ENCODE peak calls at places on chromosomes 16 and 17, in four cellular contexts. One of them, this sample, is unnamed.

GRCh38 chr17:66889480-66890230 is 54.7 kb downstream of the CACNG5 start:
- DNase-seq in fibroblast of pulmonary artery: no peak
- DNase-seq in activated T-helper 9 cell treated with anti-CD3 and anti-CD28 coated beads, Interleukin-2, amount 50 U/mL, for 16 hours: no peak
- DNase-seq in ovary: no peak
- DNase-seq in this sample: no peak

GRCh38 chr16:75794426-75794825 is 68.1 kb upstream of the CPHXL start:
- DNase-seq in ovary: no peak
- DNase-seq in activated T-helper 9 cell treated with anti-CD3 and anti-CD28 coated beads, Interleukin-2, amount 50 U/mL, for 16 hours: no peak
- DNase-seq in fibroblast of pulmonary artery: no peak
- DNase-seq in this sample: no peak

GRCh38 chr17:6070280-6070894 is at the start of gene WSCD1:
- DNase-seq in activated T-helper 9 cell treated with anti-CD3 and anti-CD28 coated beads, Interleukin-2, amount 50 U/mL, for 16 hours: no peak
- DNase-seq in ovary: no peak
- DNase-seq in fibroblast of pulmonary artery: no peak
- DNase-seq in this sample: no peak

GRCh38 chr16:66842765-66843164 is 1.4 kb upstream of the CA7 start:
- DNase-seq in fibroblast of pulmonary artery: no peak
- DNase-seq in ovary: no peak
- DNase-seq in activated T-helper 9 cell treated with anti-CD3 and anti-CD28 coated beads, Interleukin-2, amount 50 U/mL, for 16 hours: no peak
- DNase-seq in this sample: no peak

GRCh38 chr17:77734371-77735050 is 224.0 kb upstream of the TNRC6C start:
- DNase-seq in ovary: peak
- DNase-seq in activated T-helper 9 cell treated with anti-CD3 and anti-CD28 coated beads, Interleukin-2, amount 50 U/mL, for 16 hours: no peak
- DNase-seq in fibroblast of pulmonary artery: peak
- DNase-seq in this sample: no peak

GRCh38 chr17:7886227-7887037 is 2.2 kb upstream of the CHD3 start:
- DNase-seq in fibroblast of pulmonary artery: peak
- DNase-seq in ovary: peak
- DNase-seq in activated T-helper 9 cell treated with anti-CD3 and anti-CD28 coated beads, Interleukin-2, amount 50 U/mL, for 16 hours: peak
- DNase-seq in this sample: peak

GRCh38 chr16:56894331-56894917 is 29.4 kb downstream of the SLC12A3 start:
- DNase-seq in ovary: no peak
- DNase-seq in activated T-helper 9 cell treated with anti-CD3 and anti-CD28 coated beads, Interleukin-2, amount 50 U/mL, for 16 hours: no peak
- DNase-seq in fibroblast of pulmonary artery: no peak
- DNase-seq in this sample: no peak

GRCh38 chr17:65551641-65552040 is 9.8 kb downstream of the AXIN2 start:
- DNase-seq in fibroblast of pulmonary artery: no peak
- DNase-seq in ovary: no peak
- DNase-seq in activated T-helper 9 cell treated with anti-CD3 and anti-CD28 coated beads, Interleukin-2, amount 50 U/mL, for 16 hours: no peak
- DNase-seq in this sample: no peak

GRCh38 chr16:84635702-84636101 is 12.6 kb upstream of the KLHL36 start:
- DNase-seq in activated T-helper 9 cell treated with anti-CD3 and anti-CD28 coated beads, Interleukin-2, amount 50 U/mL, for 16 hours: no peak
- DNase-seq in ovary: no peak
- DNase-seq in fibroblast of pulmonary artery: no peak
- DNase-seq in this sample: no peak

GRCh38 chr17:80086616-80087015 is 14.8 kb upstream of the GAA start:
- DNase-seq in fibroblast of pulmonary artery: no peak
- DNase-seq in ovary: no peak
- DNase-seq in activated T-helper 9 cell treated with anti-CD3 and anti-CD28 coated beads, Interleukin-2, amount 50 U/mL, for 16 hours: no peak
- DNase-seq in this sample: no peak

GRCh38 chr16:89880477-89881367 is 7.3 kb downstream of the TCF25 start:
- DNase-seq in activated T-helper 9 cell treated with anti-CD3 and anti-CD28 coated beads, Interleukin-2, amount 50 U/mL, for 16 hours: no peak
- DNase-seq in fibroblast of pulmonary artery: no peak
- DNase-seq in ovary: no peak
- DNase-seq in this sample: no peak

GRCh38 chr16:73319747-73320146 is 271.8 kb upstream of the ZFHX3 start:
- DNase-seq in fibroblast of pulmonary artery: no peak
- DNase-seq in ovary: no peak
- DNase-seq in activated T-helper 9 cell treated with anti-CD3 and anti-CD28 coated beads, Interleukin-2, amount 50 U/mL, for 16 hours: no peak
- DNase-seq in this sample: no peak

GRCh38 chr17:17119533-17119932 is 77.3 kb downstream of the MPRIP start:
- DNase-seq in activated T-helper 9 cell treated with anti-CD3 and anti-CD28 coated beads, Interleukin-2, amount 50 U/mL, for 16 hours: peak
- DNase-seq in ovary: no peak
- DNase-seq in fibroblast of pulmonary artery: peak
- DNase-seq in this sample: peak

GRCh38 chr17:8900626-8901585 is 33.4 kb upstream of the PIK3R6 start:
- DNase-seq in fibroblast of pulmonary artery: no peak
- DNase-seq in ovary: no peak
- DNase-seq in activated T-helper 9 cell treated with anti-CD3 and anti-CD28 coated beads, Interleukin-2, amount 50 U/mL, for 16 hours: no peak
- DNase-seq in this sample: no peak

GRCh38 chr17:66415366-66416206 is 113.2 kb downstream of the PRKCA start:
- DNase-seq in fibroblast of pulmonary artery: no peak
- DNase-seq in ovary: no peak
- DNase-seq in activated T-helper 9 cell treated with anti-CD3 and anti-CD28 coated beads, Interleukin-2, amount 50 U/mL, for 16 hours: no peak
- DNase-seq in this sample: no peak

GRCh38 chr17:38554430-38555350 is 51.1 kb downstream of the SRCIN1 start:
- DNase-seq in activated T-helper 9 cell treated with anti-CD3 and anti-CD28 coated beads, Interleukin-2, amount 50 U/mL, for 16 hours: no peak
- DNase-seq in fibroblast of pulmonary artery: peak
- DNase-seq in ovary: no peak
- DNase-seq in this sample: no peak

GRCh38 chr16:74029122-74029805 is 267.4 kb upstream of the PSMD7 start:
- DNase-seq in activated T-helper 9 cell treated with anti-CD3 and anti-CD28 coated beads, Interleukin-2, amount 50 U/mL, for 16 hours: no peak
- DNase-seq in ovary: no peak
- DNase-seq in fibroblast of pulmonary artery: no peak
- DNase-seq in this sample: no peak

GRCh38 chr17:61639818-61640217 is 48.8 kb upstream of the NACA2 start:
- DNase-seq in ovary: no peak
- DNase-seq in fibroblast of pulmonary artery: no peak
- DNase-seq in activated T-helper 9 cell treated with anti-CD3 and anti-CD28 coated beads, Interleukin-2, amount 50 U/mL, for 16 hours: no peak
- DNase-seq in this sample: no peak

GRCh38 chr16:14559809-14560227 is 70.2 kb downstream of the PARN start:
- DNase-seq in ovary: no peak
- DNase-seq in fibroblast of pulmonary artery: peak
- DNase-seq in activated T-helper 9 cell treated with anti-CD3 and anti-CD28 coated beads, Interleukin-2, amount 50 U/mL, for 16 hours: no peak
- DNase-seq in this sample: no peak

GRCh38 chr16:89956511-89957213 is 8.1 kb downstream of the DEF8 start:
- DNase-seq in ovary: no peak
- DNase-seq in fibroblast of pulmonary artery: no peak
- DNase-seq in activated T-helper 9 cell treated with anti-CD3 and anti-CD28 coated beads, Interleukin-2, amount 50 U/mL, for 16 hours: no peak
- DNase-seq in this sample: no peak

GRCh38 chr16:72501739-72502653 is 330.0 kb upstream of the PMFBP1 start:
- DNase-seq in ovary: peak
- DNase-seq in activated T-helper 9 cell treated with anti-CD3 and anti-CD28 coated beads, Interleukin-2, amount 50 U/mL, for 16 hours: no peak
- DNase-seq in fibroblast of pulmonary artery: peak
- DNase-seq in this sample: peak

GRCh38 chr17:62856594-62856993 is 48.5 kb upstream of the MARCHF10 start:
- DNase-seq in ovary: no peak
- DNase-seq in activated T-helper 9 cell treated with anti-CD3 and anti-CD28 coated beads, Interleukin-2, amount 50 U/mL, for 16 hours: no peak
- DNase-seq in fibroblast of pulmonary artery: no peak
- DNase-seq in this sample: no peak

GRCh38 chr16:85999778-86000177 is 100.8 kb downstream of the IRF8 start:
- DNase-seq in ovary: no peak
- DNase-seq in activated T-helper 9 cell treated with anti-CD3 and anti-CD28 coated beads, Interleukin-2, amount 50 U/mL, for 16 hours: no peak
- DNase-seq in fibroblast of pulmonary artery: no peak
- DNase-seq in this sample: no peak

GRCh38 chr16:81582655-81583441 is 138.2 kb downstream of the CMIP start:
- DNase-seq in ovary: no peak
- DNase-seq in fibroblast of pulmonary artery: peak
- DNase-seq in activated T-helper 9 cell treated with anti-CD3 and anti-CD28 coated beads, Interleukin-2, amount 50 U/mL, for 16 hours: no peak
- DNase-seq in this sample: no peak

GRCh38 chr16:89300976-89301360 is 83.5 kb downstream of the ZNF778 start:
- DNase-seq in ovary: no peak
- DNase-seq in fibroblast of pulmonary artery: no peak
- DNase-seq in activated T-helper 9 cell treated with anti-CD3 and anti-CD28 coated beads, Interleukin-2, amount 50 U/mL, for 16 hours: no peak
- DNase-seq in this sample: no peak

GRCh38 chr16:89118361-89119061 is 24.9 kb downstream of the ACSF3 start:
- DNase-seq in activated T-helper 9 cell treated with anti-CD3 and anti-CD28 coated beads, Interleukin-2, amount 50 U/mL, for 16 hours: no peak
- DNase-seq in ovary: peak
- DNase-seq in fibroblast of pulmonary artery: no peak
- DNase-seq in this sample: no peak

GRCh38 chr16:73713817-73714495 is 582.7 kb upstream of the PSMD7 start:
- DNase-seq in activated T-helper 9 cell treated with anti-CD3 and anti-CD28 coated beads, Interleukin-2, amount 50 U/mL, for 16 hours: no peak
- DNase-seq in ovary: no peak
- DNase-seq in fibroblast of pulmonary artery: peak
- DNase-seq in this sample: no peak

GRCh38 chr17:51097708-51098446 is 22.8 kb downstream of the SPAG9 start:
- DNase-seq in ovary: no peak
- DNase-seq in fibroblast of pulmonary artery: no peak
- DNase-seq in activated T-helper 9 cell treated with anti-CD3 and anti-CD28 coated beads, Interleukin-2, amount 50 U/mL, for 16 hours: no peak
- DNase-seq in this sample: no peak

GRCh38 chr17:7041607-7042506 is 2.0 kb downstream of the SLC16A11 start:
- DNase-seq in activated T-helper 9 cell treated with anti-CD3 and anti-CD28 coated beads, Interleukin-2, amount 50 U/mL, for 16 hours: no peak
- DNase-seq in ovary: no peak
- DNase-seq in fibroblast of pulmonary artery: no peak
- DNase-seq in this sample: no peak

GRCh38 chr17:46876353-46876887 is 25.0 kb downstream of the WNT9B start:
- DNase-seq in activated T-helper 9 cell treated with anti-CD3 and anti-CD28 coated beads, Interleukin-2, amount 50 U/mL, for 16 hours: no peak
- DNase-seq in ovary: no peak
- DNase-seq in fibroblast of pulmonary artery: no peak
- DNase-seq in this sample: no peak

GRCh38 chr17:57486416-57486815 is 230.1 kb downstream of the MSI2 start:
- DNase-seq in fibroblast of pulmonary artery: no peak
- DNase-seq in activated T-helper 9 cell treated with anti-CD3 and anti-CD28 coated beads, Interleukin-2, amount 50 U/mL, for 16 hours: no peak
- DNase-seq in ovary: no peak
- DNase-seq in this sample: no peak

GRCh38 chr17:72571813-72572396 is 451.1 kb downstream of the SOX9 start:
- DNase-seq in activated T-helper 9 cell treated with anti-CD3 and anti-CD28 coated beads, Interleukin-2, amount 50 U/mL, for 16 hours: no peak
- DNase-seq in fibroblast of pulmonary artery: no peak
- DNase-seq in ovary: no peak
- DNase-seq in this sample: no peak

GRCh38 chr17:64129515-64129764 is 504 bp downstream of the ERN1 start:
- DNase-seq in fibroblast of pulmonary artery: no peak
- DNase-seq in ovary: no peak
- DNase-seq in activated T-helper 9 cell treated with anti-CD3 and anti-CD28 coated beads, Interleukin-2, amount 50 U/mL, for 16 hours: no peak
- DNase-seq in this sample: no peak

GRCh38 chr16:28180660-28181556 is 30.9 kb downstream of the XPO6 start:
- DNase-seq in ovary: no peak
- DNase-seq in fibroblast of pulmonary artery: peak
- DNase-seq in activated T-helper 9 cell treated with anti-CD3 and anti-CD28 coated beads, Interleukin-2, amount 50 U/mL, for 16 hours: no peak
- DNase-seq in this sample: no peak

GRCh38 chr17:66952681-66953638 is 11.5 kb upstream of the CACNG4 start:
- DNase-seq in fibroblast of pulmonary artery: no peak
- DNase-seq in ovary: no peak
- DNase-seq in activated T-helper 9 cell treated with anti-CD3 and anti-CD28 coated beads, Interleukin-2, amount 50 U/mL, for 16 hours: no peak
- DNase-seq in this sample: no peak